ENCODE peak calls at places on chromosomes 12 and 14, in four cellular contexts. A is Daoy, T is RPMI7951, V is GM04504. Q is an unnamed sample.
A peak's percentile ranks its signal among the peaks of the same experiment; 100 is the strongest.

GRCh38 chr12:106301611-106302321 is 767 bp upstream of the TCP11L2 start:
- DNase-seq in V (no peak), T (peak; percentile 32), A (peak; percentile 64), Q (peak; percentile 70)

GRCh38 chr14:84017533-84017932 is 1512.4 kb upstream of the FLRT2 start:
- DNase-seq in T (no peak), A (no peak), V (no peak), Q (no peak)

GRCh38 chr12:124322271-124322998 is 27.5 kb downstream of the RFLNA start:
- DNase-seq in T (no peak), A (no peak), V (no peak), Q (no peak)

GRCh38 chr14:94571950-94572349 is 9.3 kb upstream of the SERPINA5 start:
- DNase-seq in V (no peak), T (peak; percentile 42), A (peak; percentile 25), Q (no peak)

GRCh38 chr12:96164951-96165858 is 29.0 kb upstream of the ELK3 start:
- DNase-seq in A (no peak), V (no peak), T (no peak), Q (no peak)

GRCh38 chr12:90305379-90305778 is 596.7 kb upstream of the ATP2B1 start:
- DNase-seq in V (no peak), A (no peak), T (no peak), Q (peak; percentile 46)

GRCh38 chr12:90572778-90573177 is 382.2 kb downstream of the CCER1 start:
- DNase-seq in T (no peak), A (no peak), V (no peak), Q (no peak)

GRCh38 chr12:63779498-63780481 is at the start of gene RXYLT1:
- DNase-seq in A (peak; percentile 88), T (peak; percentile 71), V (peak; percentile 54), Q (peak; percentile 86)

GRCh38 chr12:49974677-49975369 is 2.1 kb downstream of the AQP6 start:
- DNase-seq in V (no peak), T (no peak), A (no peak), Q (no peak)

GRCh38 chr14:96717116-96717515 is 80.1 kb upstream of the VRK1 start:
- DNase-seq in A (no peak), T (no peak), V (no peak), Q (no peak)

GRCh38 chr12:64889434-64890216 is 65.2 kb downstream of the TBC1D30 start:
- DNase-seq in A (no peak), T (no peak), V (no peak), Q (peak; percentile 92)

GRCh38 chr12:67358686-67359374 is 89.7 kb downstream of the CAND1 start:
- DNase-seq in V (peak; percentile 95), A (peak; percentile 83), T (peak; percentile 87), Q (no peak)

GRCh38 chr12:13230500-13230899 is 34.0 kb downstream of the EMP1 start:
- DNase-seq in T (peak; percentile 53), V (no peak), A (no peak), Q (no peak)

GRCh38 chr14:105364100-105364708 is 34.1 kb upstream of the TEX22 start:
- DNase-seq in T (peak; percentile 9), V (peak; percentile 37), A (peak; percentile 74), Q (no peak)

GRCh38 chr12:53645191-53645590 is 19.0 kb upstream of the ATF7 start:
- DNase-seq in T (no peak), A (no peak), V (no peak), Q (no peak)

GRCh38 chr12:77236066-77236465 is 170.7 kb upstream of the E2F7 start:
- DNase-seq in V (no peak), A (no peak), T (no peak), Q (no peak)

GRCh38 chr14:91234791-91235114 is 9.8 kb downstream of the GPR68 start:
- DNase-seq in V (no peak), A (no peak), T (no peak), Q (no peak)

GRCh38 chr12:57111046-57111698 is at the start of gene STAT6:
- DNase-seq in A (peak; percentile 86), T (peak; percentile 82), V (peak; percentile 61), Q (peak; percentile 72)

GRCh38 chr14:44699391-44699790 is 192.3 kb upstream of the FSCB start:
- DNase-seq in V (no peak), A (peak; percentile 28), T (no peak), Q (no peak)

GRCh38 chr14:99123208-99123870 is 148.7 kb downstream of the BCL11B start:
- DNase-seq in V (no peak), A (no peak), T (no peak), Q (no peak)

GRCh38 chr12:76874491-76875190 is 4.2 kb downstream of the CSRP2 start:
- DNase-seq in T (no peak), A (no peak), V (no peak), Q (peak; percentile 59)

GRCh38 chr12:74689929-74690328 is 152.3 kb downstream of the ATXN7L3B start:
- DNase-seq in T (no peak), A (no peak), V (no peak), Q (no peak)

GRCh38 chr12:80356092-80356491 is 87.9 kb upstream of the PTPRQ start:
- DNase-seq in A (no peak), V (no peak), T (no peak), Q (no peak)

GRCh38 chr12:91361864-91362263 is 179.2 kb upstream of the DCN start:
- DNase-seq in A (peak; percentile 7), V (no peak), T (peak; percentile 37), Q (no peak)

GRCh38 chr12:38691164-38691563 is 214.2 kb downstream of the CPNE8 start:
- DNase-seq in A (no peak), T (no peak), V (no peak), Q (no peak)

GRCh38 chr14:100019156-100019882 is 45.9 kb upstream of the EVL start:
- DNase-seq in V (no peak), T (no peak), A (no peak), Q (peak; percentile 52)

GRCh38 chr14:67680121-67680602 is 5.7 kb upstream of the VTI1B start:
- DNase-seq in V (peak; percentile 59), A (peak; percentile 63), T (peak; percentile 70), Q (no peak)

GRCh38 chr14:69561893-69562292 is 12.8 kb downstream of the CCDC177 start:
- DNase-seq in V (no peak), T (no peak), A (no peak), Q (no peak)